ENCODE peak calls at places on chromosomes 5 and 9, in nine cellular contexts. T is breast epithelium, A is cardiac fibroblast, O is endodermal cell, B is mammary epithelial cell, R is tibial nerve, D is fibroblast of lung, V is PC-3, E is pancreas. Y is an unnamed sample.

GRCh38 chr9:93593144-93593655 is 16.8 kb downstream of the PHF2 start:
- DNase-seq in T (no peak), A (no peak), O (no peak), B (no peak), R (no peak), D (no peak), V (no peak), E (no peak), Y (peak; percentile 27)

GRCh38 chr9:120310035-120310434 is 269.9 kb downstream of the CDK5RAP2 start:
- DNase-seq in T (no peak), A (no peak), O (no peak), B (no peak), R (no peak), D (no peak), V (no peak), E (no peak), Y (no peak)

GRCh38 chr5:140216468-140217074 is 41.6 kb downstream of the CYSTM1 start:
- DNase-seq in T (no peak), A (no peak), O (no peak), B (no peak), R (no peak), D (no peak), V (no peak), E (no peak), Y (no peak)

GRCh38 chr5:135246923-135247795 is 151.9 kb downstream of the MACROH2A1 start:
- DNase-seq in T (peak; percentile 10), A (peak; percentile 91), O (peak; percentile 78), B (peak; percentile 93), R (no peak), D (peak; percentile 93), V (peak; percentile 90), E (peak; percentile 1), Y (peak; percentile 94)

GRCh38 chr9:121852646-121853616 is 201.5 kb downstream of the DAB2IP start:
- DNase-seq in T (peak; percentile 38), A (no peak), O (no peak), B (no peak), R (no peak), D (peak; percentile 62), V (no peak), E (no peak), Y (peak; percentile 78)

GRCh38 chr9:108973876-108974275 is 39.4 kb downstream of the CTNNAL1 start:
- DNase-seq in T (no peak), A (no peak), O (no peak), B (no peak), R (no peak), D (peak; percentile 38), V (no peak), E (no peak), Y (no peak)

GRCh38 chr5:91166040-91166807 is 216.9 kb downstream of the ARRDC3 start:
- DNase-seq in T (no peak), A (peak; percentile 87), O (no peak), B (no peak), R (no peak), D (no peak), V (peak; percentile 48), E (no peak), Y (peak; percentile 65)

GRCh38 chr5:90294604-90295003 is 115.0 kb downstream of the CETN3 start:
- DNase-seq in T (no peak), A (peak; percentile 4), O (peak; percentile 48), B (no peak), R (no peak), D (no peak), V (peak; percentile 24), E (no peak), Y (no peak)

GRCh38 chr5:36181709-36182262 is 29.9 kb downstream of the SKP2 start:
- DNase-seq in T (no peak), A (no peak), O (no peak), B (no peak), R (no peak), D (no peak), V (no peak), E (no peak), Y (no peak)

GRCh38 chr5:179146277-179146676 is 86.1 kb downstream of the ZNF354C start:
- DNase-seq in T (no peak), A (no peak), O (no peak), B (no peak), R (no peak), D (no peak), V (no peak), E (no peak), Y (no peak)

GRCh38 chr5:36570696-36571095 is 35.7 kb upstream of the SLC1A3 start:
- DNase-seq in T (no peak), A (no peak), O (no peak), B (no peak), R (no peak), D (no peak), V (no peak), E (no peak), Y (no peak)

GRCh38 chr9:114339130-114339908 is 9.7 kb downstream of the ORM2 start:
- DNase-seq in T (no peak), A (peak; percentile 69), O (peak; percentile 90), B (peak; percentile 37), R (no peak), D (peak; percentile 51), V (peak; percentile 65), E (peak; percentile 31), Y (peak; percentile 50)

GRCh38 chr5:140242890-140243585 is 59.9 kb downstream of the PFDN1 start:
- DNase-seq in T (no peak), A (no peak), O (no peak), B (no peak), R (no peak), D (no peak), V (no peak), E (no peak), Y (no peak)

GRCh38 chr5:119335261-119335677 is 20.6 kb upstream of the TNFAIP8 start:
- DNase-seq in T (no peak), A (no peak), O (no peak), B (no peak), R (no peak), D (no peak), V (no peak), E (no peak), Y (no peak)

GRCh38 chr5:174446988-174447387 is 277.4 kb upstream of the MSX2 start:
- DNase-seq in T (no peak), A (no peak), O (no peak), B (no peak), R (no peak), D (no peak), V (no peak), E (no peak), Y (no peak)

GRCh38 chr5:161975350-161975749 is 92.2 kb upstream of the GABRG2 start:
- DNase-seq in T (no peak), A (no peak), O (no peak), B (no peak), R (no peak), D (no peak), V (no peak), E (no peak), Y (no peak)

GRCh38 chr5:131265318-131265803 is 1.5 kb downstream of the CDC42SE2 start:
- DNase-seq in T (no peak), A (peak; percentile 55), O (no peak), B (no peak), R (no peak), D (peak; percentile 36), V (peak; percentile 54), E (peak; percentile 36), Y (peak; percentile 32)
- TF ChIP-seq CTCF in T (peak; percentile 32), A (peak; percentile 36), O (peak; percentile 55), B (peak; percentile 44), R (peak; percentile 49), D (peak; percentile 17), V (peak; percentile 43), E (peak; percentile 42), Y (peak; percentile 44)

GRCh38 chr9:110257097-110257955 is 1.0 kb upstream of the TXN start:
- DNase-seq in T (no peak), A (no peak), O (peak; percentile 75), B (peak; percentile 58), R (no peak), D (no peak), V (no peak), E (peak; percentile 29), Y (no peak)

GRCh38 chr9:110258671-110259070 is 2.4 kb upstream of the TXN start:
- DNase-seq in T (no peak), A (no peak), O (no peak), B (no peak), R (no peak), D (no peak), V (no peak), E (no peak), Y (no peak)

GRCh38 chr9:110259566-110259965 is 3.3 kb upstream of the TXN start:
- DNase-seq in T (no peak), A (no peak), O (no peak), B (no peak), R (no peak), D (no peak), V (no peak), E (no peak), Y (no peak)

GRCh38 chr9:110256392-110257096 is at the start of gene TXN:
- DNase-seq in T (peak; percentile 78), A (peak; percentile 92), O (peak; percentile 92), B (peak; percentile 95), R (peak; percentile 81), D (peak; percentile 88), V (peak; percentile 77), E (peak; percentile 92), Y (peak; percentile 91)

DNA sequence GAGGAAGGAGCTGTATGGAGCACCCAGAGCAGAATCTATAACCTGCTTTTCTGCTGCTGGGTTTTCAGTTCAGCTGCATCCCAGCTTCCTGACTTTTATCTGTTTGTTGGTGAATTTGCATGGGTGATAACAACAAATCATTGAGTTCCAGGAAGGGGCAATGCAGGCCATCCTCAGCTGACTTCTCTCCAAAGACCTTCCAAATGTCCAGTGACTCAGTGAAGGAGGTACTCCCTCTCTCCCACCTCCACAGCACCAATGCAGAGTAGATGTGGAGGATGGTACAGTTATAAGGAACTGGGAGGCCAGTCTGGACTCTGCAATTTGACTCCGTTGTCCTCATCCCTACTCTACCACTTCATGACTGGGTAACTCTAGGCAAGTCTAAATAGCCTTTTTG is 1.7 kb upstream of the TXN start:
- DNase-seq in T (no peak), A (no peak), O (no peak), B (no peak), R (no peak), D (no peak), V (no peak), E (no peak), Y (no peak)
- H3K4me3 ChIP-seq in T (no peak overlapping the region), A (no peak overlapping the region), O (peak overlapping the region; percentile 93), B (peak overlapping the region; percentile 97), R (no peak overlapping the region), D (no peak overlapping the region), V (peak overlapping the region; percentile 88), E (no peak overlapping the region), Y (peak overlapping the region; percentile 88)

DNA sequence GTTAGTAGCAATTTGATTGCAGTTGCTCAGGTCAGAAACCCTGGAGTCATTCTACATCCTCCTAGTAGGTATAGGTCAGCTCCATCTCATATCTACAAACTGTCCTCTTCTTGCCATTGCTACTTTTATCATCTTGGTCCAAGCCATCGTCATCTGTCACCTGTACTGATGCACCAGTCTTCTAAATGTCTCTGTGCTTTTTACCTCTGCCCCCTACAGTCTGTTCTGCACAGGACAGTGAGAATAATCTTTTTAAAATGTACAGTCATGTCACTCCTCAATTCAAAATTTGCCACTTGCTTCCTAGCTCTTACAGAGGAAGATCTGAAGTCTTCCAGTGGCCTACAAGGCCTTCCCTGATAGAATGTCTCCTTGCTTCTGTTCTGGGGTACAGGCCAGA is 6.8 kb downstream of the NNT start:
- DNase-seq in T (no peak), A (no peak), O (no peak), B (no peak), R (no peak), D (peak; percentile 8), V (peak; percentile 30), E (no peak), Y (no peak)
- TF ChIP-seq CTCF in T (no peak), A (peak; percentile 39), O (peak; percentile 46), B (peak; percentile 47), R (no peak), D (peak; percentile 17), V (peak; percentile 62), E (peak; percentile 9), Y (peak; percentile 19)

GRCh38 chr5:124888622-124889521 is 142.4 kb upstream of the ZNF608 start:
- DNase-seq in T (no peak), A (no peak), O (no peak), B (no peak), R (no peak), D (no peak), V (no peak), E (no peak), Y (no peak)
- H3K4me3 ChIP-seq in T (no peak overlapping the region), A (no peak overlapping the region), O (no peak overlapping the region), B (no peak overlapping the region), R (no peak overlapping the region), D (no peak overlapping the region), V (no peak overlapping the region), E (no peak overlapping the region), Y (no peak overlapping the region)

Y was measured in fibroblast of the aortic adventitia.